ENCODE peak calls at places on chromosomes 4 and X, in seven cellular contexts. C is CD8-positive, alpha-beta T cell; N is Panc1; A is SJSA1; W is tibial artery; M is Peyer's patch; J is small intestine. G is an unnamed sample. For H3K36me3 and H3K4me1, the result is how much of the 10 kb centered on the place peaks cover.

GRCh38 chr4:92266521-92266920 is 37.2 kb upstream of the GRID2 start:
- DNase-seq in C (no peak), N (no peak), A (no peak), W (no peak), M (no peak), J (no peak), G (no peak)

GRCh38 chr4:184503869-184504300 is 29.5 kb upstream of the IRF2 start:
- DNase-seq in C (no peak), N (no peak), A (no peak), W (no peak), M (no peak), J (no peak), G (peak)

GRCh38 chr4:38493068-38493467 is 170.9 kb upstream of the KLF3 start:
- DNase-seq in C (no peak), N (no peak), A (no peak), W (no peak), M (no peak), J (no peak), G (no peak)

GRCh38 chrX:20527458-20528099 is 260.9 kb upstream of the RPS6KA3 start:
- DNase-seq in C (no peak), N (no peak), A (peak), W (peak), M (no peak), J (peak), G (no peak)

GRCh38 chr4:82429728-82430192 is 502 bp downstream of the HNRNPDL start:
- DNase-seq in C (peak), N (no peak), A (no peak), W (peak), M (no peak), J (no peak), G (peak)

GRCh38 chrX:23742174-23742692 is 843 bp downstream of the ACOT9 start:
- DNase-seq in C (no peak), N (no peak), A (peak), W (peak), M (no peak), J (peak), G (peak)

GRCh38 chr4:101175896-101176676 is 171.2 kb downstream of the PPP3CA start:
- DNase-seq in C (no peak), N (no peak), A (no peak), W (no peak), M (no peak), J (peak), G (no peak)

GRCh38 chr4:78296261-78296660 is 239.1 kb downstream of the FRAS1 start:
- DNase-seq in C (no peak), N (no peak), A (no peak), W (no peak), M (no peak), J (no peak), G (no peak)

GRCh38 chrX:140949231-140949630 is 53.2 kb upstream of the SPANXB1 start:
- DNase-seq in C (no peak), N (no peak), A (no peak), W (no peak), M (no peak), J (no peak), G (no peak)

GRCh38 chr4:173121044-173121685 is 47.4 kb upstream of the GALNT7 start:
- DNase-seq in C (no peak), N (no peak), A (no peak), W (no peak), M (no peak), J (peak), G (peak)

GRCh38 chrX:53639257-53639656 is 47.3 kb downstream of the HUWE1 start:
- DNase-seq in C (no peak), N (no peak), A (no peak), W (no peak), M (no peak), J (no peak), G (no peak)

GRCh38 chrX:53637479-53637878 is 49.0 kb downstream of the HUWE1 start:
- DNase-seq in C (no peak), N (no peak), A (no peak), W (no peak), M (no peak), J (no peak), G (no peak)

DNA sequence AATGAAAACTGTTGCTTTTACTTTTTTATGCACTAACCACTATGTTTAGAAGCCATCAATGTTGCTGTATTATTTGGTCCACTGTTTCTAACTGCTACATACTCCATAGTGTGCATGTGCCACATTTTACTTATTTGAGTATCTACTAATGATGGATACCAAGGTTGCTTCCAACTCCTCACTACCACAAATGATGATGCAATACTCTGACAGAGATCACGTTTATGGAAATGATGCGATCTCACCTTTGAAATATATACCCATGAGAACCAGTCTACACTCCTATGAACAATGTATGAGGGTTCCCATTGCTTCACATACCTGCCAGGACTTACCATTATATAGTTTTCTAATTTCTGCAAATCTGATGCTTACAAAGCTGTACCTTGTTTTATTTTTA is 44.2 kb downstream of the HUWE1 start:
- DNase-seq in C (no peak), N (no peak), A (no peak), W (no peak), M (no peak), J (no peak), G (no peak)
- H3K36me3 ChIP-seq in C (under half), N (half or more), A (half or more), W (under half), M (under half), J (under half), G (half or more)

GRCh38 chr4:6939761-6940743 is 30.4 kb downstream of the TBC1D14 start:
- DNase-seq in C (no peak), N (no peak), A (no peak), W (no peak), M (no peak), J (no peak), G (no peak)
- H3K4me1 ChIP-seq in C (half or more), N (under half), A (under half), W (under half), M (half or more), J (under half), G (half or more)

GRCh38 chr4:51874551-51874950 is 31.6 kb downstream of the DCUN1D4 start:
- DNase-seq in C (no peak), N (no peak), A (no peak), W (no peak), M (no peak), J (no peak), G (no peak)

GRCh38 chr4:51885371-51885770 is 42.4 kb downstream of the DCUN1D4 start:
- DNase-seq in C (no peak), N (no peak), A (peak), W (no peak), M (no peak), J (peak), G (peak)

GRCh38 chr4:51884055-51884454 is 41.1 kb downstream of the DCUN1D4 start:
- DNase-seq in C (no peak), N (no peak), A (no peak), W (no peak), M (no peak), J (no peak), G (no peak)

GRCh38 chr4:51884606-51885005 is 41.7 kb downstream of the DCUN1D4 start:
- DNase-seq in C (no peak), N (no peak), A (no peak), W (no peak), M (no peak), J (no peak), G (peak)

DNA sequence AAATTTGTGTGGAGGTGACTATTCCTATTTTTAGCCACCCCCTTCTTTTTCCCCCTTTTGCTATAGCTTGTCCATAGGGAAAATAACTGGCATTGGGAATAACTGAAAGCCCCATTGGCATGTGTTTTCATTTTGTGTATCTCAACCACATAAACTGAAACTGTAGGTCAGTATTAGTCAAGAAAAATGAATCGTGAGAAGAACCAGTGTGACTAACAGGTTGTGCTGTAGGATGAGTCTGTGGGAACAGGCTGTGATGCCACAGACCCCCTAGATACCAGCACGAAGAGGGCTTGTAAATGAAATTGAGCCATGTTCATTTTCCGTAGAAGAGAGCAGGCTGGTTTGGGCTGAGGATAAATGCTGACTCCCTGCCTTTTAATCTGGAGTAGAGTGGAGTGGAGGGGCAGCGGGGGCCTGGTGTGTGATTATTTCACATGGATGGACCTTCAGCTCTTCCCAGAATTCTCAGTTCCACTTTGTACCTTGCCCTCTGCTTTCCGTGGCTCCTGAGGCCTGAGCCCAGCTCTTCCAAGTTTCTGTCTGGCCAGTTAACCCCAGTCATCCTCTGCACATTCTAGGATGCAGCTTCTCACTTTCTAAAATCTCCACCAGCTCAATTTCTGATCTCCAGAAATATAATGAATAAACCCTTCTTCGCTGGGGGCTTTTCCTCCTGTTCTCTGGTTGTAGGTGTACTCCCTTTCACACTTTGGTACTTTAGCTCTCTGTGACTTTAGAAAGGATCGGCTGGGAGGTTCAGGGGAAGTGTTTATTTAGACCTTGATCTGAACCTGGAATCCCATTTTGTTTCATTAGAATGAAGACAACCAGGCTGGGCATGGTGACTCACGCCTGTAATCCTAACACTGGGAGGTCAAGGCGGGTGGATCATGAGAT is 37.3 kb downstream of the DCUN1D4 start:
- DNase-seq in C (no peak), N (no peak), A (no peak), W (no peak), M (no peak), J (no peak), G (no peak)
- H3K36me3 ChIP-seq in C (under half), N (under half), A (under half), W (under half), M (under half), J (under half), G (under half)

DNA sequence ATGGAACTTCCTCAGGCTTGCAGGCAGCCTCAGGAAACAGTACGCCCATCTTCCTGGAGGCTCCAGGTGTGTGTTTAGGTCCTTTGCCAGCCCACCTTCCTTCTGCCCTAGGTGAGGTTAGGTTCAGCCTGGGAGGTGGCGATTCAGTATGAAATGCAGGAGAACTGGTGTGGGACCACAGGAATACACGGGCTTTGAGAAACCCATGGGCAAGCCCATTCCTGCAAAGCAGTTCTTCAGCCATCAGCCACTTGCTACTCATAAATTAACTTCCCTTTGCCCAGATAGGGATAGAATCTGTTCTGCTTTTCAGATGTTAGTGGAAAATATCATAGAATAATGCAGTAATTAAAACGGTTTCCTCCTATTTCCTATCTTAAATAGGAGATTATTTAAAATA is 32.2 kb downstream of the TBC1D14 start:
- DNase-seq in C (no peak), N (no peak), A (no peak), W (no peak), M (no peak), J (no peak), G (no peak)
- H3K4me1 ChIP-seq in C (half or more), N (under half), A (under half), W (under half), M (half or more), J (under half), G (half or more)

GRCh38 chr4:1317177-1318045 is 27.7 kb downstream of the MAEA start:
- DNase-seq in C (no peak), N (no peak), A (no peak), W (no peak), M (no peak), J (no peak), G (no peak)
- H3K36me3 ChIP-seq in C (under half), N (under half), A (under half), W (half or more), M (half or more), J (under half), G (half or more)

GRCh38 chr4:98646422-98646821 is 12.0 kb downstream of the TSPAN5 start:
- DNase-seq in C (no peak), N (no peak), A (no peak), W (no peak), M (no peak), J (no peak), G (no peak)

GRCh38 chr4:98653006-98653405 is 5.4 kb downstream of the TSPAN5 start:
- DNase-seq in C (no peak), N (no peak), A (no peak), W (no peak), M (no peak), J (no peak), G (no peak)

GRCh38 chr4:98645527-98645926 is 12.9 kb downstream of the TSPAN5 start:
- DNase-seq in C (no peak), N (no peak), A (no peak), W (no peak), M (no peak), J (no peak), G (no peak)

GRCh38 chr4:98643760-98644159 is 14.7 kb downstream of the TSPAN5 start:
- DNase-seq in C (no peak), N (no peak), A (no peak), W (no peak), M (no peak), J (no peak), G (no peak)

GRCh38 chr4:98648602-98649001 is 9.8 kb downstream of the TSPAN5 start:
- DNase-seq in C (no peak), N (no peak), A (no peak), W (no peak), M (no peak), J (no peak), G (no peak)
- H3K4me1 ChIP-seq in C (under half), N (half or more), A (under half), W (under half), M (under half), J (under half), G (under half)

GRCh38 chr4:153603258-153603657 is 80.8 kb upstream of the TLR2 start:
- DNase-seq in C (no peak), N (no peak), A (no peak), W (no peak), M (no peak), J (no peak), G (no peak)
- H3K36me3 ChIP-seq in C (half or more), N (under half), A (under half), W (half or more), M (under half), J (under half), G (half or more)

GRCh38 chrX:132426695-132427281 is 62.0 kb downstream of the MBNL3 start:
- DNase-seq in C (no peak), N (no peak), A (peak), W (no peak), M (no peak), J (no peak), G (no peak)
- H3K4me1 ChIP-seq in C (under half), N (under half), A (under half), W (under half), M (under half), J (under half), G (under half)

GRCh38 chr4:87109945-87110344 is 110.5 kb downstream of the KLHL8 start:
- DNase-seq in C (no peak), N (no peak), A (no peak), W (no peak), M (no peak), J (no peak), G (no peak)

GRCh38 chr4:87109121-87109520 is 111.3 kb downstream of the KLHL8 start:
- DNase-seq in C (no peak), N (no peak), A (no peak), W (no peak), M (no peak), J (no peak), G (no peak)

GRCh38 chr4:87112063-87112462 is 108.4 kb downstream of the KLHL8 start:
- DNase-seq in C (no peak), N (no peak), A (no peak), W (no peak), M (no peak), J (no peak), G (no peak)

GRCh38 chr4:87105101-87105852 is 115.1 kb downstream of the KLHL8 start:
- DNase-seq in C (no peak), N (no peak), A (no peak), W (no peak), M (no peak), J (peak), G (no peak)

GRCh38 chr4:87108142-87108546 is 112.3 kb downstream of the KLHL8 start:
- DNase-seq in C (no peak), N (peak), A (peak), W (peak), M (no peak), J (peak), G (no peak)
- H3K36me3 ChIP-seq in C (under half), N (under half), A (under half), W (under half), M (under half), J (under half), G (under half)

GRCh38 chr4:123952530-123953274 is 556.1 kb downstream of the SPRY1 start:
- DNase-seq in C (no peak), N (no peak), A (no peak), W (no peak), M (no peak), J (no peak), G (no peak)
- H3K4me1 ChIP-seq in C (under half), N (under half), A (under half), W (under half), M (under half), J (under half), G (under half)

G was measured in CD4-positive, CD25-positive, alpha-beta regulatory T cell.